ENCODE peak calls at places on chromosomes 13 and 19, in ten cellular contexts. A, O, D, V, F, P, M, Z, N and T are unnamed samples.

GRCh38 chr13:27264181-27264580 is 6.4 kb upstream of the RASL11A start:
- DNase-seq in F (no peak), N (no peak), O (no peak), M (no peak), A (no peak), Z (no peak), V (no peak), P (no peak), D (no peak), T (no peak)

GRCh38 chr19:35786299-35787160 is 11.2 kb downstream of the ARHGAP33 start:
- DNase-seq in N (no peak), Z (no peak), F (no peak), P (no peak), O (no peak), M (no peak), V (no peak), A (no peak), D (no peak), T (no peak)

GRCh38 chr19:10018786-10019185 is 5.5 kb downstream of the RDH8 start:
- DNase-seq in A (no peak), P (no peak), D (no peak), Z (no peak), N (no peak), O (no peak), M (no peak), V (no peak), F (no peak), T (no peak)

GRCh38 chr19:28644261-28644660 is 568.7 kb downstream of the UQCRFS1 start:
- DNase-seq in N (peak; percentile 34), Z (no peak), M (no peak), P (no peak), O (no peak), V (no peak), F (no peak), A (no peak), D (no peak), T (no peak)

GRCh38 chr13:59861676-59862075 is 302.1 kb downstream of the DIAPH3 start:
- DNase-seq in A (no peak), D (no peak), P (no peak), V (no peak), O (no peak), N (no peak), M (no peak), F (no peak), Z (no peak), T (no peak)

GRCh38 chr19:16571689-16572331 is 405 bp downstream of the SLC35E1 start:
- DNase-seq in P (no peak), N (no peak), V (peak; percentile 50), Z (peak; percentile 42), O (no peak), D (no peak), F (no peak), A (no peak), M (peak; percentile 63), T (no peak)

GRCh38 chr19:39474139-39474620 is 6.5 kb upstream of the TIMM50 start:
- DNase-seq in M (peak; percentile 43), Z (peak; percentile 65), N (peak; percentile 91), A (peak; percentile 65), O (peak; percentile 67), V (peak; percentile 79), P (peak; percentile 54), D (peak; percentile 50), F (no peak), T (no peak)

GRCh38 chr19:15141143-15141542 is 33.9 kb downstream of the SYDE1 start:
- DNase-seq in F (no peak), A (no peak), M (no peak), P (no peak), N (no peak), V (no peak), D (no peak), Z (no peak), O (no peak), T (no peak)

GRCh38 chr19:2574478-2574931 is 98.6 kb downstream of the GADD45B start:
- DNase-seq in F (no peak), V (no peak), Z (no peak), M (no peak), P (no peak), A (no peak), N (no peak), O (no peak), D (no peak), T (no peak)